ENCODE peak calls at places on chromosomes 12 and 14, in five cellular contexts. G is fibroblast of the aortic adventitia, E is progenitor cell of endocrine pancreas, L is Peyer's patch, A is HT1080. N is an unnamed sample.

GRCh38 chr14:22572562-22573058 is 16.4 kb downstream of the DAD1 start:
- DNase-seq in A (peak; percentile 75), L (no peak), G (peak; percentile 21), E (no peak), N (no peak)

GRCh38 chr14:88231626-88232025 is 91.4 kb downstream of the KCNK10 start:
- DNase-seq in L (no peak), G (no peak), A (no peak), E (no peak), N (no peak)

GRCh38 chr14:77663289-77663688 is 44.5 kb downstream of the ALKBH1 start:
- DNase-seq in A (peak; percentile 17), L (no peak), G (peak; percentile 69), E (no peak), N (no peak)

GRCh38 chr14:32565256-32565655 is 236.2 kb downstream of the AKAP6 start:
- DNase-seq in E (no peak), G (peak; percentile 2), A (no peak), L (no peak), N (no peak)

GRCh38 chr14:73784065-73784987 is 67.3 kb upstream of the PTGR2 start:
- DNase-seq in L (peak; percentile 29), A (no peak), G (peak; percentile 82), E (no peak), N (no peak)

GRCh38 chr14:33184587-33184986 is 245.9 kb downstream of the NPAS3 start:
- DNase-seq in E (no peak), A (no peak), L (no peak), G (peak; percentile 3), N (peak; percentile 25)

GRCh38 chr12:39102474-39103209 is 197.3 kb upstream of the CPNE8 start:
- DNase-seq in L (no peak), A (peak; percentile 70), G (peak; percentile 70), E (no peak), N (no peak)

GRCh38 chr12:50545783-50546182 is 41.0 kb downstream of the DIP2B start:
- DNase-seq in A (peak; percentile 34), L (no peak), E (no peak), G (no peak), N (no peak)

GRCh38 chr14:57266060-57266459 is 2.6 kb downstream of the EXOC5 start:
- DNase-seq in A (no peak), L (no peak), G (peak; percentile 11), E (no peak), N (no peak)

GRCh38 chr12:39297946-39298345 is 145.0 kb downstream of the KIF21A start:
- DNase-seq in A (no peak), L (no peak), G (no peak), E (no peak), N (no peak)

GRCh38 chr14:41609704-41610183 is 3.1 kb downstream of the LRFN5 start:
- DNase-seq in G (peak; percentile 60), E (peak; percentile 37), A (peak; percentile 66), L (no peak), N (peak; percentile 7)

GRCh38 chr12:57033428-57033827 is 16.5 kb downstream of the MYO1A start:
- DNase-seq in G (no peak), A (peak; percentile 32), E (no peak), L (no peak), N (no peak)

GRCh38 chr14:81103443-81103842 is 117.3 kb downstream of the GTF2A1 start:
- DNase-seq in A (no peak), G (no peak), L (no peak), E (no peak), N (no peak)

GRCh38 chr12:123388218-123388947 is 4.5 kb downstream of the KMT5A start:
- DNase-seq in A (peak; percentile 43), L (peak; percentile 67), E (peak; percentile 62), G (peak; percentile 60), N (peak; percentile 86)

GRCh38 chr12:13465641-13466040 is 269.1 kb downstream of the EMP1 start:
- DNase-seq in A (no peak), E (no peak), G (peak; percentile 2), L (no peak), N (no peak)

GRCh38 chr14:91216731-91217226 is 27.7 kb downstream of the GPR68 start:
- DNase-seq in G (no peak), E (no peak), A (no peak), L (no peak), N (no peak)

GRCh38 chr12:58833844-58834243 is 86.5 kb downstream of the LRIG3 start:
- DNase-seq in L (no peak), A (no peak), G (no peak), E (no peak), N (no peak)

GRCh38 chr12:111413442-111414086 is 7.8 kb downstream of the SH2B3 start:
- DNase-seq in A (peak; percentile 85), L (no peak), G (peak; percentile 57), E (no peak), N (no peak)

GRCh38 chr12:90859591-90859990 is 95.4 kb downstream of the CCER1 start:
- DNase-seq in E (no peak), G (no peak), A (no peak), L (no peak), N (no peak)

GRCh38 chr12:124727244-124727673 is 136.4 kb downstream of the SCARB1 start:
- DNase-seq in G (peak; percentile 49), A (peak; percentile 55), L (peak; percentile 48), E (no peak), N (peak; percentile 45)

GRCh38 chr12:43282106-43282505 is 269.9 kb downstream of the ADAMTS20 start:
- DNase-seq in G (peak; percentile 80), L (no peak), E (no peak), A (no peak), N (no peak)

GRCh38 chr12:132109741-132110140 is 34.4 kb downstream of the DDX51 start:
- DNase-seq in L (no peak), A (no peak), E (no peak), G (no peak), N (no peak)

GRCh38 chr12:109878247-109878625 is 2.1 kb downstream of the GLTP start:
- DNase-seq in L (no peak), E (no peak), A (no peak), G (no peak), N (no peak)

GRCh38 chr12:4742421-4742970 is 22.3 kb downstream of the GALNT8 start:
- DNase-seq in G (no peak), E (no peak), A (no peak), L (no peak), N (no peak)

GRCh38 chr12:57148469-57149308 is 1.3 kb upstream of the LRP1-AS start:
- DNase-seq in L (no peak), A (peak; percentile 32), E (no peak), G (peak; percentile 87), N (no peak)

GRCh38 chr14:89625988-89626806 is 209.2 kb upstream of the FOXN3 start:
- DNase-seq in G (no peak), E (no peak), A (no peak), L (no peak), N (no peak)

GRCh38 chr12:64373204-64373603 is 17.4 kb downstream of the C12orf56 start:
- DNase-seq in E (no peak), G (no peak), L (no peak), A (peak; percentile 32), N (no peak)

GRCh38 chr14:19743256-19743655 is at the start of gene OR4Q3:
- DNase-seq in L (no peak), A (no peak), G (no peak), E (no peak), N (no peak)

N was measured in BE2C.